ENCODE peak calls at places on chromosome 19, in four cellular contexts. One of them, this sample, is unnamed.

GRCh38 chr19:7830272-7830771 is 304 bp downstream of the EVI5L start:
- DNase-seq in A549: no peak
- DNase-seq in H1: no peak
- DNase-seq in HepG2: no peak
- DNase-seq in this sample: no peak

GRCh38 chr19:35178701-35179100 is 24.2 kb downstream of the FXYD5 start:
- DNase-seq in A549: no peak
- DNase-seq in H1: no peak
- DNase-seq in HepG2: no peak
- DNase-seq in this sample: no peak

GRCh38 chr19:29446331-29446730 is 79.5 kb upstream of the VSTM2B start:
- DNase-seq in A549: no peak
- DNase-seq in H1: peak; percentile 13
- DNase-seq in HepG2: no peak
- DNase-seq in this sample: no peak

GRCh38 chr19:38201731-38202130 is 22.3 kb downstream of the DPF1 start:
- DNase-seq in A549: no peak
- DNase-seq in H1: no peak
- DNase-seq in HepG2: no peak
- DNase-seq in this sample: no peak

GRCh38 chr19:40594657-40595077 is 6.5 kb upstream of the LTBP4 start:
- DNase-seq in A549: peak; percentile 94
- DNase-seq in H1: peak; percentile 57
- DNase-seq in HepG2: no peak
- DNase-seq in this sample: no peak

GRCh38 chr19:30070970-30071632 is 129.1 kb downstream of the URI1 start:
- DNase-seq in A549: no peak
- DNase-seq in H1: no peak
- DNase-seq in HepG2: no peak
- DNase-seq in this sample: no peak

GRCh38 chr19:409006-409514 is at the start of gene C2CD4C:
- DNase-seq in A549: no peak
- DNase-seq in H1: peak; percentile 76
- DNase-seq in HepG2: no peak
- DNase-seq in this sample: peak; percentile 52

GRCh38 chr19:6092329-6093286 is 17.7 kb downstream of the RFX2 start:
- DNase-seq in A549: peak; percentile 50
- DNase-seq in H1: no peak
- DNase-seq in HepG2: peak; percentile 56
- DNase-seq in this sample: peak; percentile 78

GRCh38 chr19:47435196-47435595 is 15.9 kb upstream of the MEIS3 start:
- DNase-seq in A549: no peak
- DNase-seq in H1: no peak
- DNase-seq in HepG2: no peak
- DNase-seq in this sample: no peak

GRCh38 chr19:6610934-6611370 is 20.0 kb upstream of the CD70 start:
- DNase-seq in A549: no peak
- DNase-seq in H1: no peak
- DNase-seq in HepG2: no peak
- DNase-seq in this sample: no peak

GRCh38 chr19:13401388-13401787 is 104.9 kb downstream of the CACNA1A start:
- DNase-seq in A549: peak; percentile 14
- DNase-seq in H1: peak; percentile 46
- DNase-seq in HepG2: peak; percentile 2
- DNase-seq in this sample: peak; percentile 85

GRCh38 chr19:33133438-33134031 is 1.6 kb downstream of the WDR88 start:
- DNase-seq in A549: no peak
- DNase-seq in H1: peak; percentile 53
- DNase-seq in HepG2: peak; percentile 43
- DNase-seq in this sample: peak; percentile 44

GRCh38 chr19:1173845-1174809 is at the start of gene SBNO2:
- DNase-seq in A549: peak; percentile 64
- DNase-seq in H1: peak; percentile 100
- DNase-seq in HepG2: peak; percentile 69
- DNase-seq in this sample: peak; percentile 99

GRCh38 chr19:30287259-30287658 is 84.9 kb upstream of the ZNF536 start:
- DNase-seq in A549: no peak
- DNase-seq in H1: no peak
- DNase-seq in HepG2: no peak
- DNase-seq in this sample: no peak

GRCh38 chr19:17436874-17437267 is 11.6 kb downstream of the TMEM221 start:
- DNase-seq in A549: no peak
- DNase-seq in H1: no peak
- DNase-seq in HepG2: no peak
- DNase-seq in this sample: no peak

GRCh38 chr19:46753420-46754155 is 7.3 kb upstream of the STRN4 start:
- DNase-seq in A549: peak; percentile 79
- DNase-seq in H1: peak; percentile 78
- DNase-seq in HepG2: peak; percentile 48
- DNase-seq in this sample: peak; percentile 81

GRCh38 chr19:17579523-17580244 is 24.2 kb downstream of the COLGALT1 start:
- DNase-seq in A549: peak; percentile 73
- DNase-seq in H1: peak; percentile 95
- DNase-seq in HepG2: no peak
- DNase-seq in this sample: peak; percentile 97

GRCh38 chr19:41705393-41706174 is 2.8 kb upstream of the CEACAM5 start:
- DNase-seq in A549: peak; percentile 58
- DNase-seq in H1: no peak
- DNase-seq in HepG2: no peak
- DNase-seq in this sample: peak; percentile 35

GRCh38 chr19:43525836-43526771 is 897 bp downstream of the ETHE1 start:
- DNase-seq in A549: no peak
- DNase-seq in H1: peak; percentile 55
- DNase-seq in HepG2: no peak
- DNase-seq in this sample: peak; percentile 20

GRCh38 chr19:33408538-33408937 is 35.0 kb downstream of the CEBPG start:
- DNase-seq in A549: no peak
- DNase-seq in H1: no peak
- DNase-seq in HepG2: no peak
- DNase-seq in this sample: no peak

GRCh38 chr19:33499248-33499647 is 22.3 kb downstream of the PEPD start:
- DNase-seq in A549: no peak
- DNase-seq in H1: no peak
- DNase-seq in HepG2: no peak
- DNase-seq in this sample: no peak

GRCh38 chr19:13764101-13764807 is at the start of gene MRI1:
- DNase-seq in A549: peak; percentile 65
- DNase-seq in H1: peak; percentile 72
- DNase-seq in HepG2: peak; percentile 39
- DNase-seq in this sample: peak; percentile 92

GRCh38 chr19:44746946-44747738 is 1.4 kb upstream of the BCL3 start:
- DNase-seq in A549: peak; percentile 92
- DNase-seq in H1: peak; percentile 92
- DNase-seq in HepG2: peak; percentile 80
- DNase-seq in this sample: peak; percentile 95

GRCh38 chr19:58154679-58155648 is 4.4 kb upstream of the ZNF329 start:
- DNase-seq in A549: peak; percentile 66
- DNase-seq in H1: peak; percentile 100
- DNase-seq in HepG2: peak; percentile 88
- DNase-seq in this sample: peak; percentile 88

GRCh38 chr19:16917401-16917800 is 28.6 kb downstream of the F2RL3 start:
- DNase-seq in A549: no peak
- DNase-seq in H1: no peak
- DNase-seq in HepG2: no peak
- DNase-seq in this sample: no peak

GRCh38 chr19:8206147-8207087 is 2.8 kb upstream of the CERS4 start:
- DNase-seq in A549: no peak
- DNase-seq in H1: no peak
- DNase-seq in HepG2: no peak
- DNase-seq in this sample: no peak

GRCh38 chr19:49829721-49830120 is 11.6 kb downstream of the MED25 start:
- DNase-seq in A549: no peak
- DNase-seq in H1: no peak
- DNase-seq in HepG2: no peak
- DNase-seq in this sample: no peak

GRCh38 chr19:40378509-40378908 is 11.5 kb downstream of the HIPK4 start:
- DNase-seq in A549: no peak
- DNase-seq in H1: no peak
- DNase-seq in HepG2: no peak
- DNase-seq in this sample: no peak

GRCh38 chr19:46762245-46762890 is 16.1 kb upstream of the STRN4 start:
- DNase-seq in A549: no peak
- DNase-seq in H1: no peak
- DNase-seq in HepG2: no peak
- DNase-seq in this sample: no peak

GRCh38 chr19:2618611-2619010 is 83.9 kb downstream of the GNG7 start:
- DNase-seq in A549: no peak
- DNase-seq in H1: no peak
- DNase-seq in HepG2: no peak
- DNase-seq in this sample: no peak

GRCh38 chr19:1410136-1410786 is 2.9 kb downstream of the DAZAP1 start:
- DNase-seq in A549: no peak
- DNase-seq in H1: no peak
- DNase-seq in HepG2: no peak
- DNase-seq in this sample: no peak

GRCh38 chr19:7512400-7512851 is 3.5 kb upstream of the ZNF358 start:
- DNase-seq in A549: no peak
- DNase-seq in H1: no peak
- DNase-seq in HepG2: no peak
- DNase-seq in this sample: peak; percentile 72

GRCh38 chr19:41951686-41952172 is 7.4 kb downstream of the RABAC1 start:
- DNase-seq in A549: peak; percentile 99
- DNase-seq in H1: peak; percentile 99
- DNase-seq in HepG2: peak; percentile 58
- DNase-seq in this sample: peak; percentile 86

GRCh38 chr19:39004403-39004802 is 27.9 kb downstream of the FBXO27 start:
- DNase-seq in A549: no peak
- DNase-seq in H1: no peak
- DNase-seq in HepG2: no peak
- DNase-seq in this sample: no peak

GRCh38 chr19:676343-677105 is at the start of gene FSTL3:
- DNase-seq in A549: peak; percentile 28
- DNase-seq in H1: no peak
- DNase-seq in HepG2: no peak
- DNase-seq in this sample: no peak

GRCh38 chr19:1098177-1099051 is 3.2 kb upstream of the POLR2E start:
- DNase-seq in A549: no peak
- DNase-seq in H1: no peak
- DNase-seq in HepG2: peak; percentile 94
- DNase-seq in this sample: no peak

GRCh38 chr19:2983351-2984195 is 6.2 kb downstream of the TLE6 start:
- DNase-seq in A549: no peak
- DNase-seq in H1: peak; percentile 86
- DNase-seq in HepG2: no peak
- DNase-seq in this sample: no peak

GRCh38 chr19:33098023-33098652 is 17.2 kb downstream of the GPATCH1 start:
- DNase-seq in A549: no peak
- DNase-seq in H1: no peak
- DNase-seq in HepG2: peak; percentile 76
- DNase-seq in this sample: peak; percentile 5

GRCh38 chr19:23822735-23823134 is 64.0 kb upstream of the ZNF681 start:
- DNase-seq in A549: no peak
- DNase-seq in H1: no peak
- DNase-seq in HepG2: no peak
- DNase-seq in this sample: no peak

GRCh38 chr19:23817519-23817918 is 58.8 kb upstream of the ZNF681 start:
- DNase-seq in A549: no peak
- DNase-seq in H1: peak; percentile 46
- DNase-seq in HepG2: peak; percentile 22
- DNase-seq in this sample: peak; percentile 73
- TF ChIP-seq PHF8 in A549: no peak
- TF ChIP-seq PHF8 in H1: no peak
- TF ChIP-seq PHF8 in HepG2: no peak
- TF ChIP-seq PHF8 in this sample: no peak

GRCh38 chr19:51181377-51181912 is 39.3 kb downstream of the SIGLEC7 start:
- DNase-seq in A549: no peak
- DNase-seq in H1: no peak
- DNase-seq in HepG2: no peak
- DNase-seq in this sample: no peak

GRCh38 chr19:51181913-51182419 is 39.9 kb downstream of the SIGLEC7 start:
- DNase-seq in A549: no peak
- DNase-seq in H1: no peak
- DNase-seq in HepG2: no peak
- DNase-seq in this sample: no peak

GRCh38 chr19:51185069-51185867 is 39.6 kb upstream of the CD33 start:
- DNase-seq in A549: no peak
- DNase-seq in H1: no peak
- DNase-seq in HepG2: no peak
- DNase-seq in this sample: no peak

GRCh38 chr19:51185868-51186215 is 39.0 kb upstream of the CD33 start:
- DNase-seq in A549: no peak
- DNase-seq in H1: no peak
- DNase-seq in HepG2: no peak
- DNase-seq in this sample: no peak

DNA sequence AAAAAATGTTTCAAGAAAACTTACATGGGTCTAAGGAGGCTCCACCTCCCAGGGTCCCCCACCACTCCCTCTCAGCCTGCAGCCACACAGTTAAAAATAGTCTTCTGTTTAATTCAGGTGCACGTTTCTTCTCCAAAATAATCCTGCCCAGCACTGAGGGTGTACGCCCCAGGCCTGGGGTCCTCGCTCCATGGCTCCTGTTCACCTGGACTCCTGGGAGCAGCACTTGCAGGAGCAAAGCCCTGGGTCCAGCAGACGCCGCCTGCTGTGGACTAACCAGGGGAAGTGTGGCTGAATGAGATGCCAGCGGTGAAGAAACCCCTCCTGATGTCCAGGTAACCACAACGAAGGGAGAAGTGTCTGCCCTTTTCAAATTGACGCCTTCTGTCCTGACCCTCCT is 41.3 kb upstream of the CD33 start:
- DNase-seq in A549: no peak
- DNase-seq in H1: no peak
- DNase-seq in HepG2: no peak
- DNase-seq in this sample: no peak
- TF ChIP-seq PHF8 in A549: no peak
- TF ChIP-seq PHF8 in H1: no peak
- TF ChIP-seq PHF8 in HepG2: no peak
- TF ChIP-seq PHF8 in this sample: no peak

GRCh38 chr19:51742736-51743288 is 8.9 kb downstream of the FPR1 start:
- DNase-seq in A549: no peak
- DNase-seq in H1: no peak
- DNase-seq in HepG2: no peak
- DNase-seq in this sample: no peak
- TF ChIP-seq PHF8 in A549: no peak
- TF ChIP-seq PHF8 in H1: no peak
- TF ChIP-seq PHF8 in HepG2: no peak
- TF ChIP-seq PHF8 in this sample: no peak

DNA sequence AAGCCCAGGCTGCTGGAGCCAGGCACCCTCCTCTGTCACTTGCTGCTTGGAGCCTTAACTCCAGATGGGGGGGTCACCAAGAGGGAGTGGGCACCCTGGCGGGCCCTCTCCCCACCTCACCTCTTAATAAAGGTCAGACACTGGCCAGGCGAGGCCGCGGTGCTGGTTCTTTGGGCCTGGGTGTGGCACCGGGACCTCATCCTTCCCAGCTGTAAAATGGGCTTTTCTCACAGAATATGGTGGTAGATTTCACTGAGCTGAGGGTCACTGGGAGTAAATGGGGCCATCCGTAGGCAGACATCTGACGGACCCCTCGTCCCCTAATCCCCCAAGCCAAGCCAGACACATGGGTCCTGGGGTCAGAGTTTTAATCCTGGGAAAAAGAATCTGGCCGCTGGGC is 14.9 kb downstream of the STAP2 start:
- DNase-seq in A549: no peak
- DNase-seq in H1: no peak
- DNase-seq in HepG2: no peak
- DNase-seq in this sample: no peak
- TF ChIP-seq PHF8 in A549: no peak
- TF ChIP-seq PHF8 in H1: no peak
- TF ChIP-seq PHF8 in HepG2: no peak
- TF ChIP-seq PHF8 in this sample: no peak

GRCh38 chr19:10431254-10431942 is 11.1 kb downstream of the PDE4A start:
- DNase-seq in A549: no peak
- DNase-seq in H1: peak; percentile 65
- DNase-seq in HepG2: no peak
- DNase-seq in this sample: peak; percentile 50
- TF ChIP-seq PHF8 in A549: no peak
- TF ChIP-seq PHF8 in H1: no peak
- TF ChIP-seq PHF8 in HepG2: no peak
- TF ChIP-seq PHF8 in this sample: no peak

This sample was measured in K562.